ENCODE peak calls at places on chromosomes 16 and 17, in six cellular contexts. X, N, T, O, P and Y are unnamed samples.

GRCh38 chr16:15521758-15522509 is 87.5 kb downstream of the BMERB1 start:
- DNase-seq in X (no peak), T (no peak), P (no peak), O (peak; percentile 20), N (peak; percentile 36), Y (no peak)

GRCh38 chr17:19384723-19385391 is 2.1 kb downstream of the MFAP4 start:
- DNase-seq in X (peak; percentile 97), T (peak; percentile 91), P (peak; percentile 94), O (peak; percentile 89), N (peak; percentile 99), Y (no peak)

GRCh38 chr16:50303605-50304466 is 37.5 kb downstream of the ADCY7 start:
- DNase-seq in N (no peak), X (peak; percentile 51), P (no peak), T (peak; percentile 38), O (no peak), Y (peak; percentile 0)

GRCh38 chr17:2780256-2780655 is 16.0 kb upstream of the RAP1GAP2 start:
- DNase-seq in T (peak; percentile 55), N (no peak), P (no peak), O (no peak), X (no peak), Y (no peak)

GRCh38 chr17:19290047-19290705 is 53.0 kb downstream of the EPN2 start:
- DNase-seq in X (no peak), O (no peak), N (no peak), T (no peak), P (no peak), Y (no peak)

GRCh38 chr16:84042879-84043485 is 387 bp upstream of the SLC38A8 start:
- DNase-seq in P (no peak), O (no peak), T (peak; percentile 12), X (no peak), N (no peak), Y (no peak)

GRCh38 chr16:30113711-30114333 is 485 bp upstream of the GDPD3 start:
- DNase-seq in X (no peak), P (no peak), N (no peak), O (no peak), T (peak; percentile 45), Y (no peak)

GRCh38 chr16:49276646-49277385 is 4.8 kb downstream of the CBLN1 start:
- DNase-seq in N (no peak), P (no peak), X (no peak), O (no peak), T (no peak), Y (no peak)

GRCh38 chr16:77335652-77336234 is 99.1 kb downstream of the ADAMTS18 start:
- DNase-seq in N (no peak), T (no peak), O (no peak), X (no peak), P (no peak), Y (no peak)

GRCh38 chr17:45366049-45366448 is 49.2 kb upstream of the MAP3K14 start:
- DNase-seq in T (no peak), N (no peak), O (no peak), X (no peak), P (no peak), Y (no peak)

GRCh38 chr17:3732171-3732570 is 8.5 kb downstream of the HASPIN start:
- DNase-seq in X (no peak), P (no peak), O (no peak), T (no peak), N (no peak), Y (no peak)

GRCh38 chr16:48157794-48158193 is 2.0 kb upstream of the ABCC12 start:
- DNase-seq in X (no peak), P (no peak), N (no peak), O (no peak), T (no peak), Y (no peak)

GRCh38 chr17:56319531-56319930 is 166.3 kb downstream of the ANKFN1 start:
- DNase-seq in X (no peak), T (no peak), P (no peak), O (no peak), N (no peak), Y (no peak)

GRCh38 chr16:65772134-65772732 is 594.3 kb upstream of the CDH5 start:
- DNase-seq in T (no peak), P (no peak), O (no peak), N (no peak), X (no peak), Y (no peak)

GRCh38 chr17:44348234-44348987 is 3.3 kb downstream of the GRN start:
- DNase-seq in T (no peak), X (no peak), N (no peak), O (no peak), P (no peak), Y (no peak)

GRCh38 chr17:75981019-75981615 is 2.1 kb downstream of the TEN1 start:
- DNase-seq in X (no peak), O (no peak), P (no peak), N (no peak), T (no peak), Y (no peak)

GRCh38 chr16:87129771-87130170 is 187.4 kb downstream of the C16orf95 start:
- DNase-seq in O (no peak), T (no peak), X (no peak), P (no peak), N (peak; percentile 16), Y (no peak)

GRCh38 chr17:38434178-38434665 is 6.0 kb downstream of the ARHGAP23 start:
- DNase-seq in N (no peak), T (no peak), P (no peak), O (no peak), X (no peak), Y (no peak)

GRCh38 chr17:71527311-71527710 is 593.5 kb upstream of the SOX9 start:
- DNase-seq in X (no peak), O (no peak), N (no peak), P (no peak), T (no peak), Y (no peak)

GRCh38 chr17:80647746-80648145 is 103.1 kb downstream of the RPTOR start:
- DNase-seq in N (no peak), T (no peak), X (no peak), P (no peak), O (no peak), Y (no peak)

GRCh38 chr17:74738051-74738996 is 1.3 kb downstream of the RAB37 start:
- DNase-seq in N (peak; percentile 90), O (peak; percentile 53), P (no peak), X (no peak), T (peak; percentile 76), Y (peak; percentile 62)

GRCh38 chr17:5838661-5839300 is 231.4 kb upstream of the WSCD1 start:
- DNase-seq in N (no peak), X (no peak), T (no peak), O (no peak), P (no peak), Y (no peak)

GRCh38 chr17:18959845-18960240 is 7.9 kb downstream of the SLC5A10 start:
- DNase-seq in P (no peak), T (no peak), O (no peak), X (no peak), N (peak; percentile 19), Y (no peak)

GRCh38 chr16:30521476-30521872 is 4.9 kb downstream of the ZNF768 start:
- DNase-seq in X (no peak), T (no peak), N (no peak), P (no peak), O (no peak), Y (no peak)

GRCh38 chr16:53821487-53821886 is 117.5 kb downstream of the FTO start:
- DNase-seq in O (no peak), X (no peak), T (no peak), P (no peak), N (no peak), Y (no peak)

GRCh38 chr17:6843241-6843890 is 11.8 kb upstream of the TEKT1 start:
- DNase-seq in P (no peak), X (no peak), O (no peak), T (no peak), N (no peak), Y (no peak)

GRCh38 chr17:49680314-49680713 is 2.4 kb upstream of the SPOP start:
- DNase-seq in T (no peak), X (no peak), O (no peak), P (no peak), N (no peak), Y (no peak)

GRCh38 chr16:21083729-21084268 is 66.8 kb downstream of the DNAH3 start:
- DNase-seq in X (peak; percentile 23), N (peak; percentile 46), T (peak; percentile 71), O (peak; percentile 64), P (peak; percentile 59), Y (no peak)

GRCh38 chr16:30186782-30187555 is 3.6 kb downstream of the CORO1A start:
- DNase-seq in P (peak; percentile 41), X (peak; percentile 61), N (no peak), O (peak; percentile 75), T (peak; percentile 88), Y (peak; percentile 77)

GRCh38 chr17:7363311-7363710 is 8.4 kb downstream of the TMEM95 start:
- DNase-seq in X (no peak), N (no peak), O (no peak), P (no peak), T (no peak), Y (no peak)

GRCh38 chr16:47043970-47044684 is 70.7 kb upstream of the DNAJA2 start:
- DNase-seq in T (no peak), O (peak; percentile 28), N (no peak), X (no peak), P (no peak), Y (no peak)

GRCh38 chr17:16623282-16623681 is 30.4 kb downstream of the ZNF624 start:
- DNase-seq in N (no peak), O (no peak), P (no peak), X (no peak), T (no peak), Y (no peak)
- H3K9me3 ChIP-seq in N (peaks cover 91% of the 10 kb centered on the region), O (peaks cover 98% of the 10 kb centered on the region), P (peaks cover 23% of the 10 kb centered on the region), X (peaks cover 21% of the 10 kb centered on the region), T (peaks cover 98% of the 10 kb centered on the region), Y (peaks cover 44% of the 10 kb centered on the region)

GRCh38 chr17:10077561-10078299 is 120.7 kb downstream of the GAS7 start:
- DNase-seq in O (no peak), N (no peak), T (no peak), X (no peak), P (no peak), Y (no peak)

GRCh38 chr17:10081571-10082169 is 116.7 kb downstream of the GAS7 start:
- DNase-seq in T (no peak), X (no peak), N (no peak), O (no peak), P (no peak), Y (no peak)

GRCh38 chr17:10083864-10084263 is 114.5 kb downstream of the GAS7 start:
- DNase-seq in P (no peak), T (no peak), X (no peak), O (no peak), N (no peak), Y (no peak)

GRCh38 chr17:10087333-10087732 is 111.1 kb downstream of the GAS7 start:
- DNase-seq in O (no peak), T (no peak), X (no peak), P (no peak), N (no peak), Y (no peak)

GRCh38 chr17:10082795-10083194 is 115.6 kb downstream of the GAS7 start:
- DNase-seq in P (no peak), T (no peak), N (no peak), X (no peak), O (no peak), Y (no peak)
- H3K9me3 ChIP-seq in P (no peaks in the 10 kb centered on the region), T (peaks cover 6% of the 10 kb centered on the region), N (no peaks in the 10 kb centered on the region), X (no peaks in the 10 kb centered on the region), O (peaks cover 21% of the 10 kb centered on the region), Y (no peaks in the 10 kb centered on the region)

GRCh38 chr17:82949361-82949760 is 109.5 kb upstream of the ZNF750 start:
- DNase-seq in T (no peak), X (peak; percentile 14), P (no peak), O (peak; percentile 5), N (no peak), Y (no peak)
- H3K9me3 ChIP-seq in T (peaks cover 36% of the 10 kb centered on the region), X (peaks cover 8% of the 10 kb centered on the region), P (no peaks in the 10 kb centered on the region), O (peaks cover 60% of the 10 kb centered on the region), N (peaks cover 43% of the 10 kb centered on the region), Y (peaks cover 6% of the 10 kb centered on the region)

GRCh38 chr16:35449663-35450062 is 1990.3 kb downstream of the TP53TG3F start:
- DNase-seq in O (no peak), X (no peak), T (no peak), N (no peak), P (no peak), Y (no peak)
- H3K9me3 ChIP-seq in O (peaks cover 81% of the 10 kb centered on the region), X (peaks cover 7% of the 10 kb centered on the region), T (peaks cover 86% of the 10 kb centered on the region), N (no peaks in the 10 kb centered on the region), P (no peaks in the 10 kb centered on the region), Y (no peaks in the 10 kb centered on the region)